ENCODE peak calls at places on chromosomes 11 and 22, in five cellular contexts. I is K562, H is HepG2, Q is H1, O is GM12878. B is an unnamed sample.

GRCh38 chr22:45537734-45538181 is 35.1 kb downstream of the FBLN1 start:
- DNase-seq in I (no peak), H (no peak), Q (no peak), O (no peak), B (no peak)

GRCh38 chr11:92948116-92948515 is 21.3 kb upstream of the MTNR1B start:
- DNase-seq in I (no peak), H (peak), Q (no peak), O (no peak), B (no peak)

GRCh38 chr11:62269654-62270278 is at the start of gene SCGB2A2:
- DNase-seq in I (no peak), H (no peak), Q (no peak), O (no peak), B (peak)

GRCh38 chr11:100612766-100613165 is 74.3 kb upstream of the ARHGAP42 start:
- DNase-seq in I (no peak), H (no peak), Q (no peak), O (peak), B (no peak)

GRCh38 chr11:44498524-44498923 is 66.9 kb upstream of the CD82 start:
- DNase-seq in I (no peak), H (no peak), Q (no peak), O (no peak), B (no peak)

GRCh38 chr11:11320820-11321219 is 32.2 kb downstream of the CSNK2A3 start:
- DNase-seq in I (no peak), H (no peak), Q (no peak), O (no peak), B (no peak)

GRCh38 chr11:117384045-117384444 is 56.4 kb downstream of the CEP164 start:
- DNase-seq in I (no peak), H (peak), Q (no peak), O (no peak), B (no peak)

GRCh38 chr11:64238076-64238475 is 2.8 kb upstream of the FKBP2 start:
- DNase-seq in I (no peak), H (no peak), Q (no peak), O (no peak), B (no peak)

GRCh38 chr11:83816572-83817187 is 530.5 kb upstream of the CCDC90B start:
- DNase-seq in I (peak), H (peak), Q (no peak), O (no peak), B (peak)

GRCh38 chr22:42885446-42885845 is 28.4 kb upstream of the ARFGAP3 start:
- DNase-seq in I (no peak), H (no peak), Q (no peak), O (no peak), B (no peak)

GRCh38 chr22:25623310-25623734 is 58.8 kb downstream of the GRK3 start:
- DNase-seq in I (no peak), H (no peak), Q (no peak), O (peak), B (no peak)

GRCh38 chr11:61671527-61671926 is 8.7 kb upstream of the DAGLA start:
- DNase-seq in I (peak), H (peak), Q (no peak), O (no peak), B (peak)

GRCh38 chr11:108394744-108395284 is 72.5 kb downstream of the C11orf65 start:
- DNase-seq in I (peak), H (no peak), Q (no peak), O (no peak), B (no peak)

GRCh38 chr11:92967178-92967577 is 2.3 kb upstream of the MTNR1B start:
- DNase-seq in I (no peak), H (no peak), Q (no peak), O (no peak), B (no peak)

GRCh38 chr11:112440518-112440917 is 179.9 kb upstream of the PLET1 start:
- DNase-seq in I (peak), H (no peak), Q (peak), O (no peak), B (peak)

GRCh38 chr11:134592391-134592990 is 180.4 kb upstream of the B3GAT1 start:
- DNase-seq in I (peak), H (peak), Q (peak), O (no peak), B (peak)

GRCh38 chr11:1165256-1166041 is 7.7 kb downstream of the MUC5AC start:
- DNase-seq in I (no peak), H (no peak), Q (no peak), O (no peak), B (no peak)

GRCh38 chr11:66789097-66789890 is 53.9 kb upstream of the RCE1 start:
- DNase-seq in I (no peak), H (peak), Q (no peak), O (no peak), B (no peak)

GRCh38 chr11:129853508-129854228 is 38.0 kb downstream of the TMEM45B start:
- DNase-seq in I (no peak), H (peak), Q (no peak), O (no peak), B (peak)

GRCh38 chr22:31092161-31092560 is 11.0 kb downstream of the SMTN start:
- DNase-seq in I (no peak), H (no peak), Q (no peak), O (no peak), B (no peak)

GRCh38 chr22:26660961-26661578 is 3.7 kb downstream of the MIAT start:
- DNase-seq in I (no peak), H (no peak), Q (no peak), O (no peak), B (peak)

GRCh38 chr22:46233231-46233630 is 16.9 kb downstream of the CDPF1 start:
- DNase-seq in I (no peak), H (no peak), Q (no peak), O (no peak), B (no peak)

GRCh38 chr11:36540998-36541397 is 26.8 kb upstream of the RAG1 start:
- DNase-seq in I (peak), H (peak), Q (peak), O (peak), B (peak)

GRCh38 chr11:61082931-61083531 is 19.3 kb upstream of the CD5 start:
- DNase-seq in I (no peak), H (no peak), Q (no peak), O (no peak), B (no peak)

GRCh38 chr22:46103181-46103580 is 47.1 kb upstream of the PPARA start:
- DNase-seq in I (no peak), H (no peak), Q (no peak), O (no peak), B (no peak)

GRCh38 chr11:76740772-76741171 is 42.4 kb upstream of the TSKU start:
- DNase-seq in I (peak), H (no peak), Q (no peak), O (no peak), B (no peak)

GRCh38 chr11:13717331-13717730 is 48.9 kb downstream of the FAR1 start:
- DNase-seq in I (peak), H (no peak), Q (no peak), O (no peak), B (no peak)

GRCh38 chr22:35431483-35432205 is 31.7 kb downstream of the MCM5 start:
- DNase-seq in I (no peak), H (no peak), Q (no peak), O (no peak), B (no peak)

GRCh38 chr22:37996079-37996478 is 11.7 kb upstream of the SOX10 start:
- DNase-seq in I (no peak), H (no peak), Q (no peak), O (no peak), B (no peak)

GRCh38 chr11:76246271-76246933 is 40.1 kb upstream of the WNT11 start:
- DNase-seq in I (no peak), H (no peak), Q (no peak), O (no peak), B (no peak)

GRCh38 chr11:119786431-119787073 is 57.6 kb upstream of the NECTIN1 start:
- DNase-seq in I (no peak), H (no peak), Q (no peak), O (peak), B (no peak)

GRCh38 chr22:26479043-26479791 is 4.4 kb downstream of the HPS4 start:
- DNase-seq in I (peak), H (peak), Q (no peak), O (no peak), B (no peak)

GRCh38 chr22:45096256-45096907 is 67.3 kb upstream of the NUP50 start:
- DNase-seq in I (peak), H (peak), Q (no peak), O (no peak), B (peak)

GRCh38 chr22:35835998-35836691 is 118.5 kb downstream of the APOL5 start:
- DNase-seq in I (peak), H (peak), Q (no peak), O (no peak), B (peak)

DNA sequence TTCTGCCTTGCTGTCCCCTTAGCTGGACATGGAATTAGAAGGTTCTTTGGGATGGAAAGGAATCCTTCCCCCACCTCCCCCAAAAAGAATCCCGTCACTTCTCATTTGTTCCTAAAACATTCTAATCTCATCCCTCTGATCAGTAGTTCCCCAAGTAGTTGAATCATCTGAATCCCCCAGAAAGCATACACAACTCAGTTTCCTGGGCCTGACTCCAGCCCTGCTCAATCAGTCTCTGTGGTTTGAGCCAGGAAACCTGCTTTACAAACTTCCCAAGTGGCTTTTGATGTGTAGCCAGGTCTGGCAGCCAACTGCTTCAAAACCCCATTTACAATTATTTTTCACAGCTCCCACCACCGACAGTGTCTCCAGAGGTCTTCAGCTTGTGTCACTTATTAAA is 20.2 kb downstream of the C22orf31 start:
- DNase-seq in I (no peak), H (no peak), Q (no peak), O (no peak), B (no peak)
- TF ChIP-seq CREB1 in I (no peak), H (no peak), Q (no peak), O (no peak), B (no peak)

DNA sequence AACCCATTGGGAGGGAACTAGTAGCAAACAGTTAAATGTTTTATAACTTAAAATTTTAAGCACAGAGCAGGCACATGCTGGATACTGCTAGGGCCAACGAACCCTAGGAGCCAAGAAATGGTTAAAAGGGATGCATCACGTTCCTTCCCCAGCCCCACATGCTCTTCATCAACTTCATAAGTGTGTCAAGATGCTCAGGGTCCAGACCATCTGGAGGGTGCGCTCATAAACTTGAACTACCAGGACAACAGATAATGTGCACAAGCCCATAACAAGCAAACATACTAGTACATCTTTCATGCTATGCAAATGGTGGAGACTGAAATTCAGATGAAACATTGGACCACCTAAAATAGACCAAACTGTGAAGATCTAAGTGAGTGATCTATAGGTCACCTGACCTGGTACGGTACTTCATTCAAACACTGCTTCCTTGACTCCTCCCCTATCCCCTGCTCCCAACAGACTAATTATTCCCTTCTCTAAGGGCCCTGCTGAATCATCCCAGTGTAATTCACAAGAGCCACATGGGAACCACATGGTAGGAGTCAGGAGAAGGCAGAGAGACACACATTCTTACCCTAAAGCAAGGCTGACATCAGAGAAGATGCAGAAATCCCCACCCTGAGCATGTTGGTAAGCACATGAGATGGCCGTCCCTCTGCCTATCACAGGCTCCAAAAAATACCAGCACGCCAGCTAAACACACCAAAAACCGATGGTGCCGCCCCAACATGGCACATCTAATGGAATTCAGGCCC is 83.9 kb downstream of the ETS1 start:
- DNase-seq in I (no peak), H (no peak), Q (no peak), O (no peak), B (no peak)
- H3K4me2 ChIP-seq in I (no peak), H (no peak), Q (no peak), O (peak), B (no peak)

DNA sequence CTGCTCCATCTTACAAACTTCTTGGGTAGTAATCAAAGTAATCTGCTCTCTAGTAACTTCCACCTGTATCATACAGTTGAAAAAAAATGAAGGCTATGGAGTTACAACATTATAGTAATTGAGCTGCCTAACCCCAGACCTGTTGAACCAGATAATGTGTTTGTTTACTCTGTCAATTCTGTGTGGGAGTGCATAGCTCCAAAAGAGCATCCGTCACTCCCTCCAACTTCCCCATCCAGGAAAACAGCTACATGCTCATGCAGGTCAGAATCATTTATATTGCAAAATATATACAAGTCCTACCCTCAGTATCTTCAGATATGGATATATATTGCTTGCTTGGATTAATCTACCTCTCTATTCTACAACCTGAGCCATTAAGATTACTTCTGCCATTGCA is 244.0 kb upstream of the ANO5 start:
- DNase-seq in I (no peak), H (no peak), Q (no peak), O (no peak), B (no peak)
- TF ChIP-seq CREB1 in I (no peak), H (no peak), Q (no peak), O (no peak), B (no peak)

GRCh38 chr22:23269441-23270211 is 89.3 kb downstream of the BCR start:
- DNase-seq in I (no peak), H (no peak), Q (no peak), O (no peak), B (peak)

GRCh38 chr22:23270798-23271596 is 90.7 kb downstream of the BCR start:
- DNase-seq in I (no peak), H (no peak), Q (no peak), O (no peak), B (no peak)

GRCh38 chr22:23271597-23271908 is 91.2 kb downstream of the BCR start:
- DNase-seq in I (peak), H (no peak), Q (no peak), O (no peak), B (no peak)

GRCh38 chr22:23268877-23269276 is 88.6 kb downstream of the BCR start:
- DNase-seq in I (no peak), H (no peak), Q (no peak), O (no peak), B (no peak)

DNA sequence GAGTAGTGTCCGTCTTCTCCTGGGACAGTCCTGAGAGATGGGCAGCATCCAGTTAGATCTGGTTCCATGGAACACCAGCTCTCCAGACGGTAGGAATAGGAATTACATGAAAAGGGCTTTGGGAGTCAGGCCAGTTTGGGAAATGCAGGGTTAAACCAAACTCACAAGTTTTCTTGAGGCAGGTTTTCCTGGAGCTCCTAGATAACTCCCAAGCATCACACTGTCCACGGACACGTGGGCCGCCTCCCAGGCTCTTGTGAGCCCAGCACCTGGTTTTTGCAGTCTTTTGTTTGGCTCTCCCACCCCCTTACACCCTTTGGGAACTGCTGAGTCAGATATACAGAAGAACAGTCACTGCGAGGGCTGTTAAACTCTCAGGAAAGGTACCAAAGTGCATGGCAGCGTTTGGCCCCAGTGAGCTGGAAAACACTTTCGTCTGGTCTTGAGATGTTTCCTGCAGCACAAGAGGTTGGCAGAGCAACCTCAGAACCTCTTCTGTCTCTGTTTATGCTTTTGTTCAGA is 90.0 kb downstream of the BCR start:
- DNase-seq in I (peak), H (no peak), Q (no peak), O (no peak), B (peak)
- H3K4me2 ChIP-seq in I (no peak), H (no peak), Q (no peak), O (peak), B (no peak)

GRCh38 chr11:132685174-132685611 is 847.1 kb downstream of the OPCML start:
- DNase-seq in I (no peak), H (no peak), Q (no peak), O (no peak), B (no peak)
- TF ChIP-seq CREB1 in I (no peak), H (no peak), Q (no peak), O (no peak), B (no peak)

GRCh38 chr11:95716266-95716665 is 73.3 kb downstream of the FAM76B start:
- DNase-seq in I (no peak), H (no peak), Q (no peak), O (no peak), B (no peak)

GRCh38 chr11:95717314-95717713 is 72.3 kb downstream of the FAM76B start:
- DNase-seq in I (peak), H (no peak), Q (no peak), O (no peak), B (no peak)

GRCh38 chr11:95713428-95713827 is 76.2 kb downstream of the FAM76B start:
- DNase-seq in I (no peak), H (no peak), Q (no peak), O (no peak), B (no peak)

GRCh38 chr11:95714853-95715776 is 74.5 kb downstream of the FAM76B start:
- DNase-seq in I (no peak), H (no peak), Q (no peak), O (peak), B (no peak)

DNA sequence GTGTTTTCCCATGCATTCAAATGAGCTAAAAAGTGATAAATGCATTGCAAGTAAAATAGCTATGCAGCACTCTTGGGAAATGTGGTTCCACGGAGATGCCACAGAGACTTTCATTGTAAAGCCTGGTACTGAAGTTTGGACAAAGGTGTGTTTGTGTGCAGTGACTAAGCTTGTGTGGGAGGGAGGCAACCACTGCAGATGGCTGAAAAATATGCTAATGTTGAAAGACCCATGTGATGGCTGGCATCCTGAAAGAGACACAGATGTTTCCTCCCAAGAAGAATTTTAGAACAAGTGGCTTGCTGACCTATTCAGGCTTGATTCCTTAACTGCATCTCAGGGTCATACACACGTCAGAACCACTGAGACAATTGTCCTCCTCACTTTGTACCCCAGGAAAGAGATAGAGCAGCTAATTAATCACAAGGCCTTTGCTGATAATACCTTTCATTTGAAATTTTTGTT is 73.8 kb downstream of the FAM76B start:
- DNase-seq in I (no peak), H (peak), Q (no peak), O (peak), B (peak)
- H3K4me2 ChIP-seq in I (no peak), H (no peak), Q (no peak), O (peak), B (no peak)

GRCh38 chr11:34380696-34381095 is 22.9 kb upstream of the ABTB2 start:
- DNase-seq in I (no peak), H (peak), Q (no peak), O (no peak), B (no peak)
- TF ChIP-seq CREB1 in I (no peak), H (peak), Q (no peak), O (no peak), B (no peak)

DNA sequence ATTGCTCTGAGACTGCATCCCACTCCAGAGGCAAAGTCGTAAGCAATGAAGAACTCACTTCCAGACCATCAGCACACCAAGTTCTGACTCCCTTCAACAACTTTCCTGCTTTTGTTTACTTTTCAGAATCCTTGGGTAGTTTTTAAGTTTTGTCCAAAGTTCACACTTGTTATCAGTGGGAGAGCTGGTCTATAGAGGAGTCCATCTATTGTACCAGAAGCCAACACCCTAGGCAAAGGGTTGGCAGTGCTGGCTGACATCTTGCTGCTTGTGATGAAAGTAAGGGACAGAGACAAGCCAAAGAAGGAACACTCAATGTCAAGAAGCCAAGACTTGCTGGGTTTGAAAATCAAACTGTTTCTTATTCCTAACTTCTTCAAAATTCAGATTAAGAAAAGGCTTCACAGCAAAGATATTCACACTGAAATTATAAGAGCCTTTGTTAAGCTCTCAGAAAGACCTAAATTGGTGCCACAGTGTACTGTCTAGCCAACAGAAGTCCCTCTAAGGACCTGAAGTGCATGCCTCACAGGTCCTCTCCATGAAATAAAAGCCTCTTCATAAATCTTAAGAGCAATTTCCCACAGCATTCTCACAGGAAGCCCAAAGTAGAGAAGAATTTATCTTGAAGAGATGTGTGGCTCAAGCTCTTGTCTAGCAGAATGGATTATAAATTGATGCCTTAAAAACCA is 21.5 kb upstream of the LINC01488 start:
- DNase-seq in I (no peak), H (peak), Q (no peak), O (no peak), B (no peak)
- H3K4me2 ChIP-seq in I (no peak), H (peak), Q (no peak), O (no peak), B (no peak)